ENCODE peak calls at places on chromosomes 13 and 19, in eight cellular contexts. X is RWPE2, U is WTC11, D is stomach, J is cardiac muscle cell, R is left ventricle myocardium inferior, I is HCT116, Q is AG09319. W is an unnamed sample.

GRCh38 chr19:21158523-21159135 is 16.8 kb downstream of the ZNF431 start:
- DNase-seq in R (no peak), X (no peak), U (no peak), Q (no peak), I (no peak), D (no peak), J (peak), W (no peak)

GRCh38 chr19:1237754-1238372 is at the start of gene CBARP:
- DNase-seq in X (no peak), U (peak), J (peak), Q (no peak), I (no peak), D (no peak), R (peak), W (no peak)

GRCh38 chr19:40298026-40298425 is 12.9 kb upstream of the AKT2 start:
- DNase-seq in U (peak), D (no peak), Q (no peak), I (no peak), J (no peak), X (no peak), R (no peak), W (no peak)

GRCh38 chr19:55058781-55059610 is 4.0 kb downstream of the RDH13 start:
- DNase-seq in X (peak), J (no peak), D (no peak), I (no peak), R (no peak), Q (no peak), U (no peak), W (no peak)

GRCh38 chr19:48319647-48320537 is 5.5 kb upstream of the EMP3 start:
- DNase-seq in Q (peak), I (peak), X (peak), U (peak), J (peak), R (peak), D (peak), W (peak)

GRCh38 chr19:1475751-1476437 is 3.1 kb downstream of the C19orf25 start:
- DNase-seq in J (no peak), X (no peak), U (no peak), I (no peak), Q (no peak), D (no peak), R (no peak), W (peak)

GRCh38 chr19:1488282-1488601 is 1.9 kb downstream of the PCSK4 start:
- DNase-seq in J (no peak), X (no peak), U (no peak), Q (no peak), D (no peak), I (no peak), R (no peak), W (no peak)

GRCh38 chr13:73767747-73768315 is 366.4 kb downstream of the KLF12 start:
- DNase-seq in D (no peak), R (no peak), I (no peak), Q (no peak), X (no peak), U (peak), J (no peak), W (no peak)

GRCh38 chr19:48397636-48398328 is 4.3 kb downstream of the GRIN2D start:
- DNase-seq in R (no peak), D (no peak), X (no peak), U (no peak), I (no peak), J (peak), Q (no peak), W (no peak)

GRCh38 chr19:1672038-1672768 is 19.8 kb upstream of the TCF3 start:
- DNase-seq in D (no peak), I (no peak), J (peak), X (peak), R (no peak), Q (no peak), U (peak), W (peak)

GRCh38 chr13:45042539-45042938 is 53.2 kb downstream of the GPALPP1 start:
- DNase-seq in U (no peak), J (peak), I (no peak), Q (no peak), D (no peak), X (no peak), R (no peak), W (no peak)
- TF ChIP-seq CTCF in U (no peak), J (no peak), I (no peak), Q (no peak), D (no peak), X (no peak), R (no peak), W (no peak)

DNA sequence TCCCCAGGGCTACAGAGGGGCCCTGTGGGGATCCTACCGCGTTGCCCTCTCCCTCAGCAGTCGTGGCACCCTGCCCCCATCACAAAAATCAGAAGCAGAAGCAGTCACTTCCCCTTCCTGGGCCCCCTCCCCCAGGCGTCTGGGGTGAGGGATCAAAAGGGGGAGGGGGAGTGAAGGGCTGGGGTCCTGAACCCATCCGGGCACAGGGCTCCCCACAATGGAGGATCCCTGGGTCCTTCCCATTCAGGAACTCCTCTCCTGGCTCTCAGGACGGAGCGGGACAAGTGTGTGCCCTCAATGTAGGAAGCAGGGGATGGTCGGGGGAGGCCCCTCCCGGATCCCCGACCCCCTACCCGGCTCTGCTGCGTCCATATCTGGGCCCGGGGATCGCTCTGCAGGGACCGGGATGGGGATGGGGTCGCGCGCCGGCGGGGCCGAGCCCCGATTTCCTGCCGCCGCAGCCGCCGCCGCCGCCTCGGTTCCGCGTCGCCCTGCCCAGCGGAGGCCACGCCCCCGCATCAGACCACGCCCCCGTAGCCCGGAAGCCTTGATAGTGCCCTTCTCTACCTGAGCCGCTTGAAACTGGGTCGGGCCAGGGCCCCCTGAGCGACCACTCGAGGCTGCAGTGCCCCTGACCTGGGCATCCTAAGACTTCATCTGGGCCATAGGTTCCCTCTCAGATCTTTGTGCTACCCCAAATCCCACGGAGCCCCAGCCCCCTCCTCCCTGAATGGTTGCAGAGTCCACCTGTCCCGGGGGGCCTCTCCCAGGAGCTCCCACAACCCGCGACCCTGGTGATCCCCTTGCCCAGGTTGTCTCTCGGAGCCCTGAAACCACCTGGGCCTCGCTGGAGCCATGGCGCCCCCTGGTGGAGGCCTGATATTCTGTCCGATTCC is at the start of gene GMIP:
- DNase-seq in X (no peak), D (peak), R (peak), Q (no peak), I (peak), U (peak), J (peak), W (peak)
- TF ChIP-seq CTCF in X (peak), D (peak), R (peak), Q (peak), I (peak), U (peak), J (peak), W (peak)

GRCh38 chr19:14022469-14022868 is 5.5 kb upstream of the RLN3 start:
- DNase-seq in X (no peak), I (no peak), U (no peak), J (peak), D (no peak), Q (no peak), R (no peak), W (no peak)
- TF ChIP-seq CTCF in X (no peak), I (no peak), U (no peak), J (no peak), D (no peak), Q (no peak), R (no peak), W (no peak)

DNA sequence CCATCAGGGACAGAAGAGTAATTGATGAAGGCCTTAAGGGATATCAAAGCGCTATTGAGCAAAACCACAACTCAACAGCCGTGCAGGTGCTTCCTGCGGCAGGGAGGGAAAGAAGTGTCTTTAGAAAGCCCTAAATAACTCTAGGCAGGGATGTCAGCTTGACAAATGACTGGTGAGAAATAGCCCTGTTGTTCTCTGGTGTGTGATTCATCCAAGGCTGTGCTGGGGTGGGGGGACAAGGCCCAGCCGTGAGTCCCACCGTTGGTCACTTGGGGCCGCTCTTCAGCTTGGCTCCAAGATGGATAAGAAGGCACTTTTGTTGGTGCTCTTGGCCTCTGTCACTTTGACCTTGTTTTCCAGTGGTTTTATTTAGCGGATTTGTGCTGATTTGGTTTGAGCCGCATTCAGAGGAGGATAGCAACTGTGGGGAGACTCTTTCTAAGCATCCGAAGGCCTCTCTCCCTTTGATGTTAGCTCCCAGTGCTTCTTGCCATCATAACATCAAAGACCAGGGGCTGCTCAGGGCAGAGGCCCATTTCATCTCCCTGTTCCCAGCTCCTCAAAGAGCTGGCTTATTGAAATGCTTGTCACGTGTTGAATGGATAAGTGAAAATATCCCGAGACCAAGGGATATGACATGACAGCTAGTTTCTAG is 130.3 kb upstream of the SERP2 start:
- DNase-seq in R (no peak), D (peak), X (no peak), J (peak), I (peak), Q (no peak), U (peak), W (peak)
- TF ChIP-seq CTCF in R (peak), D (no peak), X (peak), J (peak), I (peak), Q (peak), U (no peak), W (peak)

GRCh38 chr19:42330521-42330835 is 5.0 kb downstream of the MEGF8 start:
- DNase-seq in D (no peak), I (no peak), Q (peak), U (no peak), X (no peak), J (peak), R (no peak), W (no peak)
- TF ChIP-seq CTCF in D (no peak), I (no peak), Q (no peak), U (no peak), X (no peak), J (no peak), R (no peak), W (no peak)

GRCh38 chr13:91108315-91108714 is 239.2 kb upstream of the MIR17HG start:
- DNase-seq in D (no peak), Q (no peak), I (no peak), X (no peak), R (no peak), U (no peak), J (no peak), W (no peak)
- TF ChIP-seq CTCF in D (no peak), Q (no peak), I (no peak), X (no peak), R (no peak), U (no peak), J (no peak), W (no peak)

DNA sequence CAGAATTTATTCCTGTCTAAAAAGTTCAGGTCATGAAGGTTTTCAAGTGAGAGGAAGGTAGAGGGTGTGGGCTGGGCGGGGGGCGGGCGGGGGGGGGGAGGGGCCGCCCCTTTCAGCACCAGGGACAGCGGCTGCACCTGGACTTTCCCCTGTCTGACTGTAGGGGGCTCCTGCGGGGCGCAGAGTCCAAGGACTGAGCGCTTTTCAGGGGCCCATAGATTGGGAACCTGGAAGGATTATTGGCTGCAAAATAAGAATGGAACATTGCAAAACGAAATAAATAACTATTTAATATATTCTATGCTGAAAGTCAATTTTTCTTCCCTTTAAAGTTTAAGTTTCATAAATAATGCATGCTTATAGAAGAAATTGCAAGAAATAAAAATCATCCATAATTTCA is 8.9 kb upstream of the CYP4F3 start:
- DNase-seq in I (no peak), R (no peak), U (peak), X (no peak), D (no peak), Q (no peak), J (peak), W (peak)
- TF ChIP-seq CTCF in I (peak), R (peak), U (peak), X (peak), D (no peak), Q (no peak), J (peak), W (peak)